ENCODE peak calls at places on chromosome 7, in eight cellular contexts. T, A, J, R, K, B, W and C are unnamed samples.
A peak's percentile ranks its signal among the peaks of the same experiment; 100 is the strongest.

GRCh38 chr7:80183900-80184685 is 49.5 kb downstream of the GNAI1 start:
- DNase-seq in T (no peak), A (no peak), J (no peak), R (no peak), K (no peak), B (no peak), W (peak; percentile 38), C (no peak)

GRCh38 chr7:102081244-102081627 is 205.4 kb upstream of the SH2B2 start:
- DNase-seq in T (no peak), A (no peak), J (no peak), R (no peak), K (no peak), B (no peak), W (no peak), C (no peak)

GRCh38 chr7:96920713-96921112 is 84.6 kb upstream of the DLX6 start:
- DNase-seq in T (no peak), A (no peak), J (no peak), R (no peak), K (no peak), B (no peak), W (no peak), C (no peak)

GRCh38 chr7:77327067-77327931 is 88.8 kb downstream of the GSAP start:
- DNase-seq in T (peak; percentile 32), A (peak; percentile 57), J (no peak), R (no peak), K (no peak), B (peak; percentile 89), W (peak; percentile 79), C (peak; percentile 97)

GRCh38 chr7:143415696-143416095 is 7.0 kb upstream of the EPHA1 start:
- DNase-seq in T (no peak), A (no peak), J (no peak), R (no peak), K (no peak), B (peak; percentile 64), W (peak; percentile 80), C (peak; percentile 44)

GRCh38 chr7:37320140-37320839 is 128.4 kb downstream of the ELMO1 start:
- DNase-seq in T (no peak), A (no peak), J (no peak), R (no peak), K (no peak), B (no peak), W (no peak), C (no peak)

GRCh38 chr7:75536491-75536890 is 44.4 kb downstream of the SPDYE5 start:
- DNase-seq in T (no peak), A (no peak), J (no peak), R (no peak), K (peak; percentile 10), B (no peak), W (no peak), C (no peak)

GRCh38 chr7:26620352-26620751 is 244.0 kb downstream of the SKAP2 start:
- DNase-seq in T (no peak), A (no peak), J (no peak), R (no peak), K (peak; percentile 74), B (no peak), W (no peak), C (no peak)

GRCh38 chr7:94763268-94763667 is 107.3 kb upstream of the SGCE start:
- DNase-seq in T (no peak), A (no peak), J (no peak), R (no peak), K (no peak), B (peak; percentile 14), W (peak; percentile 11), C (peak; percentile 92)

GRCh38 chr7:127667751-127668530 is 15.9 kb downstream of the SND1 start:
- DNase-seq in T (no peak), A (no peak), J (no peak), R (no peak), K (no peak), B (peak; percentile 34), W (peak; percentile 75), C (peak; percentile 49)

GRCh38 chr7:95263803-95264202 is 60.5 kb downstream of the PON1 start:
- DNase-seq in T (no peak), A (no peak), J (no peak), R (no peak), K (no peak), B (no peak), W (no peak), C (no peak)

GRCh38 chr7:150406565-150407421 is 27.7 kb downstream of the ZNF775 start:
- DNase-seq in T (no peak), A (no peak), J (no peak), R (peak; percentile 82), K (no peak), B (no peak), W (no peak), C (peak; percentile 28)

GRCh38 chr7:44772867-44773266 is 23.6 kb upstream of the PPIA start:
- DNase-seq in T (no peak), A (no peak), J (no peak), R (no peak), K (no peak), B (no peak), W (no peak), C (no peak)

GRCh38 chr7:22597845-22598244 is 97.9 kb upstream of the STEAP1B start:
- DNase-seq in T (no peak), A (no peak), J (peak; percentile 36), R (no peak), K (no peak), B (peak; percentile 94), W (peak; percentile 97), C (peak; percentile 81)

GRCh38 chr7:30648744-30649540 is 33.3 kb downstream of the CRHR2 start:
- DNase-seq in T (no peak), A (no peak), J (no peak), R (peak; percentile 20), K (no peak), B (no peak), W (no peak), C (no peak)

GRCh38 chr7:10860516-10860915 is 113.2 kb upstream of the PHF14 start:
- DNase-seq in T (no peak), A (no peak), J (no peak), R (no peak), K (no peak), B (no peak), W (no peak), C (no peak)

DNA sequence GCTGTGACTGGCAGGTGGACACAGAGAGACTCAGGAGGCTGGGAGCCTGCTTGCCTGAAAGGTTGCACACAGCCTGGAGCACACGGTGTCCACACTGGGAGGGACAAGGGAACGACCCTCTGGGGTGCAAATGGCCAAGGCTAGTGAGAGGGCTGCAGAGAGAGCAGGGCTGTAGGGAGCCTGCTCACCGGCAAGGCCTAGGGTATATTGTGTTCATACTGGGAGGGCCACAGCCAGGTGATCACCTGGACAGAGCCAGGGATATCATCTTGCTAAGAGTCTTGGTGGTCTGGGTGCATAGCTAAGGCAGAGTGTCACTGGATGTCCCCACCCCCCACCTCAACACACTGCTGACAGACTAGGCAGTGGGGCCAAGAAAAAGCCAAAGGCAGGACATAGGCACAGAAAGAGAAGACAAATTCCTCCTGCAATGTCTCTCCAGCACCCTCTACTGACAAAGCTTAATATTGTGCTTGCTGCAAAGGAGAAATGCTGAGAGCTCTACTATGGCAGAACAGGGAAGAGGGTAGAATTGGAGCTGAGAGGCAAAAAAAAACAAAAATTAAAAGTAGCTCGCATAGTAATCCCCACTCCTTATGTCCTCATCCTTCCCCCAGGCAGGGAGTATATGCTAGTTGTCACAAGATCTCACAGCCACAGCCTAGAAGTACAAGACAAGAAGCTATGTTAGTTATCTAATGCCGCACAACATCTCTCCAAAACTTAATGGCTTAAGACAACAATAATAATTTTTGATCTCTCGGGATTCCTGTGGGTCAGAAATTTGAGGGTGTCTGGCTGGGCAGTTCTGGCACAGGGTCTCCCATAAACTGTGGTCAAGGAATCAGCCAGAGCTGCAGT is 40.0 kb downstream of the CPVL start:
- DNase-seq in T (peak; percentile 33), A (peak; percentile 81), J (peak; percentile 54), R (no peak), K (no peak), B (peak; percentile 82), W (peak; percentile 79), C (peak; percentile 41)
- TF ChIP-seq CTCF in T (peak; percentile 87), A (peak; percentile 77), J (peak; percentile 96), R (peak; percentile 50), K (peak; percentile 90), B (peak; percentile 97), W (peak; percentile 94), C (peak; percentile 90)

GRCh38 chr7:152354061-152354460 is 81.7 kb downstream of the KMT2C start:
- DNase-seq in T (no peak), A (no peak), J (no peak), R (no peak), K (no peak), B (peak; percentile 49), W (peak; percentile 61), C (peak; percentile 16)

GRCh38 chr7:152347888-152348287 is 87.9 kb downstream of the KMT2C start:
- DNase-seq in T (no peak), A (no peak), J (no peak), R (no peak), K (no peak), B (no peak), W (no peak), C (no peak)

GRCh38 chr7:152355474-152356057 is 80.2 kb downstream of the KMT2C start:
- DNase-seq in T (no peak), A (no peak), J (no peak), R (no peak), K (no peak), B (no peak), W (no peak), C (no peak)

GRCh38 chr7:152351168-152351567 is 84.6 kb downstream of the KMT2C start:
- DNase-seq in T (no peak), A (no peak), J (no peak), R (no peak), K (no peak), B (no peak), W (no peak), C (peak; percentile 4)
- H3K4me3 ChIP-seq in T (no peak overlapping the region), A (no peak overlapping the region), J (no peak overlapping the region), R (no peak overlapping the region), K (no peak overlapping the region), B (no peak overlapping the region), W (no peak overlapping the region), C (no peak overlapping the region)

DNA sequence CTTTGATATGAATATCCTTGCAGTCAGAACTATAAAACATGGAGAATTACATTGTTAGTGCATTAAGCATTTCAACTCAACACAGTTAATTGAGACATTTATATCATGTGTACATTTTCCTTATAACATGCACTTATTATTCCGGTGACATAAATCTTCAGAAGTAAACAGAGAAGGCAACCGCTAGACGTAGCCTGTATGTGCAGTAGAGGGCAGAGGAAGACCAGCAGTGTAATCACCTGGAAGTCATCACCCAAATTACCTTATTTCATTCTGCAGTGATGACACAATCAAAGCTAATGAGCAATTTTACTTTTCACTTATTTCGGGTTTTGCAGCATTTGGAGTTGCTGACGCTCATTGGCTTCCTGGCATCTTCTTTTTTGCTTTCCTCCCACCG is 394.6 kb downstream of the SDK1 start:
- DNase-seq in T (no peak), A (no peak), J (no peak), R (no peak), K (no peak), B (peak; percentile 14), W (no peak), C (no peak)
- TF ChIP-seq CTCF in T (peak; percentile 31), A (no peak), J (peak; percentile 67), R (no peak), K (peak; percentile 52), B (peak; percentile 28), W (no peak), C (no peak)

GRCh38 chr7:27642271-27642670 is 20.4 kb downstream of the HIBADH start:
- DNase-seq in T (no peak), A (no peak), J (no peak), R (no peak), K (no peak), B (no peak), W (no peak), C (no peak)
- H3K4me3 ChIP-seq in T (no peak overlapping the region), A (no peak overlapping the region), J (no peak overlapping the region), R (no peak overlapping the region), K (no peak overlapping the region), B (no peak overlapping the region), W (no peak overlapping the region), C (no peak overlapping the region)

GRCh38 chr7:130831322-130831721 is 97.3 kb upstream of the KLF14 start:
- DNase-seq in T (no peak), A (no peak), J (no peak), R (no peak), K (no peak), B (no peak), W (no peak), C (no peak)
- TF ChIP-seq CTCF in T (no peak), A (no peak), J (no peak), R (no peak), K (no peak), B (no peak), W (no peak), C (no peak)